ENCODE peak calls at places on chromosome 2, in four cellular contexts. F is naive B cell, O is GM23338, N is GM12878. U is an unnamed sample.

GRCh38 chr2:1653137-1653789 is 91.1 kb downstream of the PXDN start:
- DNase-seq in O (no peak), F (no peak), N (no peak), U (no peak)

GRCh38 chr2:143480586-143481230 is 351.5 kb downstream of the ARHGAP15 start:
- DNase-seq in O (no peak), N (no peak), F (no peak), U (no peak)

GRCh38 chr2:220143336-220143735 is 515.9 kb downstream of the SLC4A3 start:
- DNase-seq in F (no peak), O (no peak), N (no peak), U (no peak)

GRCh38 chr2:235471186-235471747 is 22.6 kb upstream of the AGAP1 start:
- DNase-seq in O (no peak), F (no peak), N (no peak), U (no peak)

GRCh38 chr2:231187736-231188505 is 10.5 kb upstream of the ARMC9 start:
- DNase-seq in N (no peak), O (no peak), F (no peak), U (no peak)

GRCh38 chr2:210028178-210028577 is 25.7 kb downstream of the RPE start:
- DNase-seq in F (no peak), N (no peak), O (no peak), U (no peak)

GRCh38 chr2:142974288-142975024 is 97.0 kb downstream of the KYNU start:
- DNase-seq in O (peak), N (no peak), F (no peak), U (no peak)

GRCh38 chr2:3389193-3389592 is 9.7 kb downstream of the TRAPPC12 start:
- DNase-seq in O (no peak), N (no peak), F (no peak), U (no peak)

GRCh38 chr2:9473985-9474360 is 378 bp upstream of the IAH1 start:
- DNase-seq in O (no peak), F (no peak), N (no peak), U (no peak)

GRCh38 chr2:237581751-237582746 is 8.5 kb downstream of the RAB17 start:
- DNase-seq in N (peak), F (peak), O (no peak), U (peak)

GRCh38 chr2:239386872-239387445 is 13.9 kb downstream of the HDAC4 start:
- DNase-seq in O (no peak), F (no peak), N (no peak), U (no peak)

GRCh38 chr2:191295088-191295487 is 49.9 kb downstream of the MYO1B start:
- DNase-seq in N (no peak), O (no peak), F (no peak), U (no peak)

GRCh38 chr2:201250741-201251140 is 9.6 kb upstream of the CASP8 start:
- DNase-seq in N (no peak), F (no peak), O (no peak), U (no peak)

GRCh38 chr2:12243381-12243780 is 473.4 kb upstream of the TRIB2 start:
- DNase-seq in F (no peak), O (no peak), N (no peak), U (no peak)

GRCh38 chr2:86671304-86671981 is 47.8 kb upstream of the RNF103 start:
- DNase-seq in N (no peak), O (no peak), F (no peak), U (no peak)